ENCODE peak calls at places on chromosomes 4 and X, in eight cellular contexts. W is pancreas, E is brain microvascular endothelial cell, U is uterus, O is suprapubic skin, S is lower lobe of right lung, A is GM23338, F is AG04450. P is an unnamed sample.
A peak's percentile ranks its signal among the peaks of the same experiment; 100 is the strongest.

GRCh38 chr4:158322119-158322518 is 111.8 kb downstream of the TMEM144 start:
- DNase-seq in F (no peak), E (no peak), A (no peak), O (no peak), S (no peak), W (no peak), U (no peak), P (no peak)

GRCh38 chr4:170306208-170306607 is 216.5 kb upstream of the AADAT start:
- DNase-seq in E (no peak), F (no peak), U (no peak), O (no peak), S (no peak), W (no peak), A (no peak), P (no peak)

GRCh38 chrX:110755611-110756010 is 40.0 kb downstream of the CHRDL1 start:
- DNase-seq in O (no peak), W (no peak), F (no peak), U (no peak), E (no peak), S (no peak), A (no peak), P (no peak)

GRCh38 chr4:143381171-143382118 is 44.8 kb downstream of the GAB1 start:
- DNase-seq in S (peak; percentile 63), U (peak; percentile 85), E (peak; percentile 94), W (peak; percentile 69), O (no peak), A (peak; percentile 31), F (peak; percentile 49), P (no peak)

GRCh38 chrX:40098264-40099045 is 697 bp upstream of the BCOR start:
- DNase-seq in O (no peak), U (no peak), F (no peak), A (peak; percentile 72), W (no peak), E (no peak), S (peak; percentile 62), P (no peak)

GRCh38 chrX:146615807-146616206 is 193.8 kb upstream of the CXorf51B start:
- DNase-seq in O (no peak), F (no peak), W (no peak), E (no peak), U (no peak), A (no peak), S (no peak), P (no peak)

GRCh38 chr4:137378393-137379290 is 153.7 kb downstream of the PCDH18 start:
- DNase-seq in A (no peak), S (no peak), F (no peak), U (no peak), W (no peak), O (no peak), E (no peak), P (no peak)

GRCh38 chr4:38161208-38162113 is 201.3 kb downstream of the PTTG2 start:
- DNase-seq in F (no peak), O (no peak), E (no peak), A (no peak), S (no peak), U (no peak), W (no peak), P (no peak)

GRCh38 chrX:30246769-30247489 is at the start of gene MAGEB1:
- DNase-seq in S (no peak), A (peak; percentile 81), E (no peak), U (no peak), F (no peak), W (no peak), O (no peak), P (no peak)

GRCh38 chrX:23841847-23842522 is 59.0 kb downstream of the SAT1 start:
- DNase-seq in U (no peak), E (no peak), F (no peak), W (no peak), A (no peak), O (no peak), S (no peak), P (no peak)

GRCh38 chr4:174120446-174121142 is 162.9 kb downstream of the FBXO8 start:
- DNase-seq in F (peak; percentile 27), E (peak; percentile 67), A (peak; percentile 75), S (no peak), U (peak; percentile 61), O (no peak), W (peak; percentile 24), P (peak; percentile 30)

GRCh38 chr4:188534297-188534696 is 395.1 kb downstream of the TRIML1 start:
- DNase-seq in W (no peak), S (no peak), F (no peak), E (no peak), U (no peak), O (no peak), A (no peak), P (no peak)

GRCh38 chrX:102765217-102765616 is 44.7 kb downstream of the GPRASP3 start:
- DNase-seq in A (no peak), O (no peak), U (no peak), E (peak; percentile 29), F (no peak), W (no peak), S (no peak), P (no peak)

GRCh38 chrX:108468486-108468885 is 28.8 kb downstream of the COL4A5 start:
- DNase-seq in S (no peak), W (no peak), U (no peak), A (no peak), E (peak; percentile 6), F (peak; percentile 34), O (no peak), P (no peak)

GRCh38 chrX:38819163-38819562 is 17.9 kb downstream of the MID1IP1 start:
- DNase-seq in O (no peak), F (no peak), U (no peak), S (no peak), A (no peak), W (no peak), E (no peak), P (no peak)

GRCh38 chrX:131752493-131753198 is 208.8 kb downstream of the OR13H1 start:
- DNase-seq in W (peak; percentile 71), F (no peak), E (peak; percentile 72), O (no peak), U (peak; percentile 83), S (no peak), A (no peak), P (no peak)

GRCh38 chrX:44105228-44105913 is 132.2 kb upstream of the NDP start:
- DNase-seq in O (no peak), W (no peak), F (no peak), E (no peak), S (no peak), A (peak; percentile 49), U (no peak), P (no peak)

GRCh38 chrX:118437283-118437682 is 58.3 kb upstream of the DOCK11 start:
- DNase-seq in S (no peak), U (no peak), A (no peak), W (no peak), O (no peak), E (no peak), F (no peak), P (no peak)

GRCh38 chrX:47586043-47586787 is 4.0 kb downstream of the TIMP1 start:
- DNase-seq in E (no peak), W (no peak), U (no peak), S (no peak), F (no peak), O (no peak), A (no peak), P (no peak)

DNA sequence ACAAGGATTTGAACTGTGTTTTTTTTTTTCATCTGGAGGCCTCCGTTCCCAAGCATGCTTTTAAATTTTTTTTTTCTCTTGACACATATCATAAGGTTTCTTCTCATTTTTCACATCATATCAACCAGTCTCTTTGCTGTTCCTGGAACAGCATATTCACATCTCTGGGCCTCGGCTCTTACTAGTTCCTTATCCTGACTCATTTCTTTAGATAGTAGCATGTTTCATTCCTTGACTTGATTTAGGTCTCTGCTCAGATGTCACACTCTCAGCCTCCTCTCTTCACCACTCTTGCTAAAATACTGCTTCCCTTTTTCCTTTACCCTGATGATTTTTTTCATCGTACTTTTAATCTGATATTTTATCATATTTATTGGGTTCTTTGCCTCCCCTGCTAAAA is 976.4 kb upstream of the FTHL17 start:
- DNase-seq in A (no peak), S (no peak), F (no peak), W (no peak), U (no peak), E (no peak), O (no peak), P (no peak)
- TF ChIP-seq CTCF in A (no peak), S (no peak), F (no peak), W (no peak), U (no peak), E (no peak), O (no peak), P (no peak)

GRCh38 chr4:100649478-100649877 is 131.7 kb upstream of the EMCN start:
- DNase-seq in E (peak; percentile 9), W (no peak), S (no peak), A (no peak), U (no peak), F (no peak), O (no peak), P (no peak)

GRCh38 chr4:100657187-100657586 is 139.4 kb upstream of the EMCN start:
- DNase-seq in A (no peak), F (no peak), E (peak; percentile 30), W (no peak), S (no peak), O (no peak), U (no peak), P (no peak)

GRCh38 chr4:100651499-100652165 is 133.8 kb upstream of the EMCN start:
- DNase-seq in O (no peak), W (no peak), U (no peak), E (no peak), S (peak; percentile 43), F (no peak), A (no peak), P (no peak)
- H3K27ac ChIP-seq in O (no peak overlapping the region), W (peak overlapping the region; percentile 22), U (no peak overlapping the region), E (no peak overlapping the region), S (no peak overlapping the region), F (no peak overlapping the region), A (no peak overlapping the region), P (no peak overlapping the region)

GRCh38 chrX:15563056-15563455 is 37.7 kb downstream of the ACE2 start:
- DNase-seq in S (no peak), W (no peak), F (no peak), E (no peak), A (no peak), U (no peak), O (no peak), P (no peak)

GRCh38 chrX:15567267-15567666 is 33.5 kb downstream of the ACE2 start:
- DNase-seq in O (no peak), A (no peak), S (no peak), U (no peak), F (no peak), W (no peak), E (no peak), P (no peak)

GRCh38 chrX:15567886-15568616 is 32.7 kb downstream of the ACE2 start:
- DNase-seq in U (no peak), W (no peak), F (no peak), A (peak; percentile 4), O (no peak), S (no peak), E (no peak), P (no peak)

GRCh38 chrX:15564981-15565579 is 35.7 kb downstream of the ACE2 start:
- DNase-seq in A (peak; percentile 63), S (peak; percentile 73), O (no peak), U (peak; percentile 28), W (peak; percentile 46), F (peak; percentile 1), E (peak; percentile 48), P (peak; percentile 49)

GRCh38 chrX:15566244-15566643 is 34.5 kb downstream of the ACE2 start:
- DNase-seq in A (peak; percentile 26), W (no peak), F (no peak), U (no peak), S (no peak), O (no peak), E (no peak), P (no peak)
- TF ChIP-seq CTCF in A (peak; percentile 33), W (no peak), F (peak; percentile 16), U (no peak), S (no peak), O (no peak), E (peak; percentile 31), P (no peak)

GRCh38 chrX:66013195-66013816 is 26.6 kb downstream of the VSIG4 start:
- DNase-seq in S (no peak), O (no peak), E (no peak), W (no peak), F (no peak), A (no peak), U (no peak), P (no peak)
- H3K27ac ChIP-seq in S (peak overlapping the region; percentile 66), O (no peak overlapping the region), E (no peak overlapping the region), W (no peak overlapping the region), F (no peak overlapping the region), A (no peak overlapping the region), U (no peak overlapping the region), P (no peak overlapping the region)